ENCODE peak calls at places on chromosomes 6 and 20, in ten cellular contexts. N, C, L, H, S, A, Z, R, U and F are unnamed samples.
A peak's percentile ranks its signal among the peaks of the same experiment; 100 is the strongest.

GRCh38 chr6:135540207-135540877 is 42.8 kb upstream of the AHI1 start:
- DNase-seq in N (no peak), C (no peak), L (peak; percentile 15), H (no peak), S (no peak), A (no peak), Z (no peak), R (no peak), U (no peak), F (no peak)

GRCh38 chr6:87574237-87574636 is 15.6 kb downstream of the RARS2 start:
- DNase-seq in N (no peak), C (peak; percentile 65), L (no peak), H (no peak), S (no peak), A (no peak), Z (no peak), R (no peak), U (no peak), F (no peak)

GRCh38 chr6:11181478-11182136 is 50.9 kb downstream of the NEDD9 start:
- DNase-seq in N (no peak), C (no peak), L (no peak), H (no peak), S (no peak), A (no peak), Z (no peak), R (no peak), U (no peak), F (no peak)

GRCh38 chr6:7219310-7219709 is 93.7 kb downstream of the SSR1 start:
- DNase-seq in N (peak; percentile 47), C (no peak), L (no peak), H (no peak), S (no peak), A (no peak), Z (no peak), R (no peak), U (no peak), F (no peak)

GRCh38 chr6:170308761-170309160 is 2.2 kb downstream of the FAM120B start:
- DNase-seq in N (no peak), C (no peak), L (no peak), H (no peak), S (no peak), A (no peak), Z (no peak), R (no peak), U (no peak), F (no peak)

GRCh38 chr20:31678389-31679356 is 41.0 kb downstream of the COX4I2 start:
- DNase-seq in N (peak; percentile 62), C (peak; percentile 62), L (no peak), H (no peak), S (no peak), A (no peak), Z (peak; percentile 57), R (no peak), U (no peak), F (no peak)

GRCh38 chr6:13355043-13355945 is 27.0 kb upstream of the TBC1D7 start:
- DNase-seq in N (no peak), C (peak; percentile 95), L (peak; percentile 74), H (no peak), S (no peak), A (no peak), Z (no peak), R (no peak), U (no peak), F (no peak)

GRCh38 chr6:89021629-89022028 is 58.2 kb upstream of the RNGTT start:
- DNase-seq in N (no peak), C (peak; percentile 53), L (no peak), H (no peak), S (no peak), A (no peak), Z (peak; percentile 87), R (no peak), U (no peak), F (no peak)

GRCh38 chr6:35295521-35296315 is 1.9 kb upstream of the DEF6 start:
- DNase-seq in N (no peak), C (no peak), L (no peak), H (no peak), S (no peak), A (no peak), Z (no peak), R (peak; percentile 87), U (no peak), F (no peak)

GRCh38 chr6:20215310-20215709 is 3.0 kb upstream of the MBOAT1 start:
- DNase-seq in N (no peak), C (no peak), L (no peak), H (no peak), S (no peak), A (no peak), Z (no peak), R (no peak), U (no peak), F (no peak)

GRCh38 chr6:6452002-6452401 is 131.5 kb upstream of the F13A1 start:
- DNase-seq in N (no peak), C (no peak), L (no peak), H (no peak), S (no peak), A (no peak), Z (no peak), R (no peak), U (no peak), F (no peak)

GRCh38 chr6:132261354-132261753 is 139.9 kb downstream of the MOXD1 start:
- DNase-seq in N (no peak), C (peak; percentile 81), L (no peak), H (no peak), S (no peak), A (no peak), Z (no peak), R (no peak), U (no peak), F (no peak)

GRCh38 chr20:25525857-25526256 is 59.5 kb downstream of the NINL start:
- DNase-seq in N (no peak), C (peak; percentile 89), L (no peak), H (no peak), S (no peak), A (no peak), Z (no peak), R (no peak), U (no peak), F (no peak)

GRCh38 chr6:9404351-9405146 is 969.2 kb upstream of the SLC35B3 start:
- DNase-seq in N (no peak), C (no peak), L (no peak), H (no peak), S (no peak), A (no peak), Z (no peak), R (no peak), U (no peak), F (no peak)

GRCh38 chr6:158972241-158973233 is 27.5 kb downstream of the RSPH3 start:
- DNase-seq in N (no peak), C (peak; percentile 67), L (peak; percentile 66), H (no peak), S (no peak), A (no peak), Z (peak; percentile 72), R (no peak), U (no peak), F (no peak)
- TF ChIP-seq CTCF in N (peak; percentile 52), C (peak; percentile 24), L (peak; percentile 30), H (peak; percentile 76), S (peak; percentile 73), A (peak; percentile 84), Z (peak; percentile 68), R (peak; percentile 65), U (peak; percentile 62), F (peak; percentile 85)

DNA sequence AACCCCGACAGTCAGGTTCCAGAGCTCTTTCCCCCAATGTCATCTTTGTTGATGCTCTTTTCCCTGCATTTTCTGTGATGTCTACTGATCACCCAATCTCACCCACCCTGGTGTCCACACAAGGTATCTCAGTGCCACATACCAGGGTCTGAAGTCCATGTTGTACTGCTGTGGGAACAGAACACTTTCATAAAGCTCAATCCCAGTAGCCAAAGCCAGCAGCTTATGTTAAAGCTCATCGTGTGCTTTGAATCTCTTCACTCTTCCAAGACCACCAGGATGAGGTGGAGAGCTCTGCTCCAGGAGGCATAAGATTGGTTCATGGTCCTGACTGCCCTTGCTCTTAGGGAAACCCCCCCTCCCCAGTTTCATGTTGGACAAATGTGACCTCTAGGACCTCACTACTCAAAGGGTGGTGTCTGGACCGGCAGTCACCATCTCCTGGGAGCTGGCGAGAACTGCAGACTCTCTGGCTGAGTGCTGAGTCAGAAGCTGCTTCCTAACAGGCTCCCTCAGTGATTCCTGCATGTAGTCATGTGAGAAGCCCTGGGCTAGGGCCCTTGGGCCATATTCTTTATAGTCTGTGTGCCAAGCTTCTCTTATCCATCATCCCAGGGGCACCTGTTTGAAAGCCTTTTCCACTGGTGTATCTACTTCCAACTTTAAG is 13.4 kb upstream of the CPNE5 start:
- DNase-seq in N (no peak), C (peak; percentile 71), L (no peak), H (no peak), S (no peak), A (no peak), Z (no peak), R (no peak), U (no peak), F (no peak)
- TF ChIP-seq CTCF in N (no peak), C (peak; percentile 12), L (no peak), H (no peak), S (no peak), A (no peak), Z (no peak), R (no peak), U (no peak), F (no peak)

DNA sequence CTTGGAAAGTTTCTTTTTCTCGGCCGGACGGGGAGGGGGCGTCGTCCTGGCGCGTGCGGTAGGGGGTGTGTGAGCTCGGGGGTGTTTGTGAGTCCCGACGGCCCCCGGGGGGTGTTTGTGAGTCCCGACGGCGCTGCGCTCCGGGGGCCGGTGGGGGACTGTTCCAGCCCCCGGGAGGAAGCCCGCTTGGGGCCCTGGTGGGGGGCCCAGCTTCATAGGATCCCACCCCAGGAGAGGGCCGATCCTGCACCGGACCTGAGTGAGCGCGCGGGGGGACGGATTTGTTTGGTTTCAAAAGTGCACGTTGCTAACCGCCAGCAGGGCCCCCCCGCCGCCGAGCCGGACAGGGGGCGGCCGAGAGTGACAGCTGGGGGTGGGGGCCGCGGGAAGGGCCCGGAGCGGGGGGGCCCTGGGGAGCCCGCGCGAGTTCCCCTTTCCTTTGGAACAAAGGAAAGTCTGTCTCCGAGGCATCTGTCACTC is 441 bp downstream of the TGIF2 start:
- DNase-seq in N (peak; percentile 29), C (no peak), L (peak; percentile 59), H (no peak), S (no peak), A (peak; percentile 37), Z (no peak), R (no peak), U (peak; percentile 78), F (peak; percentile 77)
- TF ChIP-seq CTCF in N (no peak), C (no peak), L (no peak), H (peak; percentile 15), S (no peak), A (no peak), Z (no peak), R (no peak), U (no peak), F (no peak)

DNA sequence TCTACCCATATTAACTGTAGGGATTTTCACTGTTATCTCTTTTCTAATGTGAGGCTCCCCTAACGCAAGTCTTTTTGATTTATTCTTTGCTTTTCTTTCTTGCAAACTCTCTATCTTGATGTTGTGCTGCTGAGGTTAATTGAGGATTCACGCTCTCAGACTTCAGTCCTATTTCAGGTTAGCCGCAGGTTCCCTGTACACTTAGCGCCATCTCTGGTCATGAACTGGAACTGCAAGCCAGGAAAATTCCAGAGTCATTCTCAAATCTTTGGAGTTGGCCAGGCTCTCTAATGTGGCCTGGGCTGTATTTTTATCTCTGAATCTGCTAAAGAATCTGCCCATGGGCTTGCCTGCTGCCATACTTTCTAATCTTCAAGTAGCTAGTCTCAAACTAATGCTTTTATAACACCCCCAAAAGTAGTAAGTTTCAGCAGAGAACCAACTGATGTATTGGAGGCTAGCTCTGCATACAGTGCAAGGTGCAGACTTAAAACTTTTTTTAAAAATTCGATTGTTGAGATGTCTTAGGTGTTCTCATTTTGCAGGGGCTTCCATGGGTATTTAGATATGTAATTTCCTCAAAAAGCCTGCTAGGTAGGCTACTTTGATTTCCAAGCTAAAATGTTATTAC is 91.1 kb upstream of the OPRM1 start:
- DNase-seq in N (no peak), C (peak; percentile 17), L (peak; percentile 18), H (no peak), S (no peak), A (peak; percentile 46), Z (peak; percentile 72), R (no peak), U (no peak), F (no peak)
- TF ChIP-seq CTCF in N (peak; percentile 67), C (peak; percentile 85), L (peak; percentile 92), H (peak; percentile 66), S (peak; percentile 53), A (peak; percentile 98), Z (peak; percentile 94), R (peak; percentile 42), U (peak; percentile 89), F (peak; percentile 95)